ENCODE peak calls at places on chromosomes 12 and 14, in seven cellular contexts. B is T-cell, X is H54, O is LHCN-M2, H is amniotic stem cell, J is psoas muscle, S is T47D. L is an unnamed sample.

GRCh38 chr12:1093166-1093751 is 102.2 kb downstream of the ERC1 start:
- DNase-seq in H (peak; percentile 14), J (no peak), X (no peak), S (peak; percentile 80), B (peak; percentile 29), O (peak; percentile 66), L (peak; percentile 68)

GRCh38 chr14:23547924-23548323 is 3.6 kb downstream of the ZFHX2 start:
- DNase-seq in H (no peak), J (no peak), O (no peak), X (no peak), S (no peak), B (no peak), L (no peak)

GRCh38 chr14:86897704-86898513 is 1095.1 kb downstream of the GALC start:
- DNase-seq in X (no peak), S (no peak), H (no peak), B (no peak), J (no peak), O (no peak), L (no peak)

GRCh38 chr12:3456809-3457208 is 34.2 kb upstream of the PRMT8 start:
- DNase-seq in B (no peak), H (no peak), X (no peak), O (no peak), J (no peak), S (peak; percentile 25), L (no peak)

GRCh38 chr12:123531091-123531490 is 2.4 kb downstream of the RILPL1 start:
- DNase-seq in S (no peak), X (no peak), J (peak; percentile 27), O (no peak), H (no peak), B (no peak), L (no peak)

GRCh38 chr14:29235991-29236390 is 469.4 kb downstream of the FOXG1 start:
- DNase-seq in O (peak; percentile 28), X (no peak), H (no peak), S (no peak), B (no peak), J (no peak), L (no peak)

GRCh38 chr12:56029666-56030293 is 8.9 kb downstream of the IKZF4 start:
- DNase-seq in H (peak; percentile 61), O (peak; percentile 51), X (peak; percentile 33), S (peak; percentile 81), B (peak; percentile 33), J (no peak), L (no peak)

GRCh38 chr12:10012630-10013330 is 2.4 kb downstream of the CLEC12B start:
- DNase-seq in S (no peak), H (no peak), X (no peak), O (no peak), J (no peak), B (no peak), L (no peak)

GRCh38 chr14:54285030-54285429 is 111.8 kb upstream of the CDKN3 start:
- DNase-seq in J (no peak), O (no peak), H (no peak), S (no peak), X (no peak), B (no peak), L (no peak)

L was measured in HS-27A.